ENCODE peak calls at places on chromosomes 16 and 17, in six cellular contexts. M is AG04450; A is stomach; F is activated CD8-positive, alpha-beta T cell treated with anti-CD3 and anti-CD28 coated beads for 36 hours; P is lung; S is RWPE1. V is an unnamed sample.
A peak's percentile ranks its signal among the peaks of the same experiment; 100 is the strongest.

GRCh38 chr16:2791174-2791573 is 3.8 kb upstream of the PRSS33 start:
- DNase-seq in F (no peak), A (no peak), M (no peak), S (no peak), P (no peak), V (no peak)

GRCh38 chr17:64390066-64390465 is 594 bp downstream of the PECAM1 start:
- DNase-seq in F (no peak), A (no peak), P (no peak), M (no peak), S (no peak), V (no peak)

GRCh38 chr16:29664133-29664912 is 1.3 kb downstream of the SPN start:
- DNase-seq in M (no peak), P (no peak), S (no peak), F (peak; percentile 78), A (no peak), V (no peak)

GRCh38 chr16:75380870-75381269 is 52.4 kb downstream of the CFDP1 start:
- DNase-seq in A (no peak), P (no peak), F (no peak), M (no peak), S (no peak), V (no peak)

GRCh38 chr16:88882358-88883030 is 16.0 kb upstream of the PABPN1L start:
- DNase-seq in A (peak; percentile 63), P (no peak), F (no peak), M (no peak), S (no peak), V (peak; percentile 10)

GRCh38 chr17:68377771-68378201 is 79.5 kb downstream of the WIPI1 start:
- DNase-seq in S (no peak), M (no peak), P (no peak), A (no peak), F (no peak), V (no peak)

GRCh38 chr17:56499799-56500388 is 93.6 kb upstream of the NOG start:
- DNase-seq in A (no peak), F (peak; percentile 58), S (no peak), P (no peak), M (no peak), V (peak; percentile 4)

GRCh38 chr17:44591223-44591622 is 33.9 kb downstream of the FZD2 start:
- DNase-seq in F (no peak), P (no peak), A (no peak), S (no peak), M (no peak), V (no peak)

GRCh38 chr17:49582789-49583188 is 7.1 kb downstream of the NXPH3 start:
- DNase-seq in P (no peak), S (peak; percentile 79), F (no peak), A (no peak), M (no peak), V (no peak)

GRCh38 chr17:37770631-37771518 is 26.0 kb upstream of the HNF1B start:
- DNase-seq in S (peak; percentile 55), P (peak; percentile 71), F (peak; percentile 66), A (peak; percentile 84), M (no peak), V (no peak)

GRCh38 chr17:27224526-27225315 is 69.2 kb upstream of the WSB1 start:
- DNase-seq in P (no peak), S (no peak), M (no peak), F (no peak), A (no peak), V (no peak)

GRCh38 chr17:4833941-4834501 is 881 bp downstream of the MINK1 start:
- DNase-seq in P (no peak), S (no peak), A (no peak), F (peak; percentile 20), M (peak; percentile 52), V (no peak)

GRCh38 chr17:56395787-56396186 is 197.7 kb upstream of the NOG start:
- DNase-seq in P (no peak), M (no peak), F (no peak), A (no peak), S (no peak), V (no peak)

GRCh38 chr17:19418312-19418992 is 7.4 kb downstream of the RNF112 start:
- DNase-seq in S (no peak), M (no peak), A (no peak), P (no peak), F (peak; percentile 29), V (no peak)

GRCh38 chr16:79169239-79169638 is 431.3 kb downstream of the MAF start:
- DNase-seq in A (no peak), F (peak; percentile 50), P (no peak), S (no peak), M (no peak), V (no peak)

GRCh38 chr16:49292413-49292812 is 10.8 kb upstream of the CBLN1 start:
- DNase-seq in F (no peak), S (no peak), P (no peak), A (no peak), M (no peak), V (no peak)

GRCh38 chr17:73546770-73547345 is 97.4 kb downstream of the SDK2 start:
- DNase-seq in P (peak; percentile 63), S (peak; percentile 68), A (peak; percentile 39), M (no peak), F (peak; percentile 62), V (peak; percentile 4)

GRCh38 chr17:50037321-50038107 is 18.4 kb upstream of the ITGA3 start:
- DNase-seq in M (no peak), F (no peak), P (peak; percentile 82), S (no peak), A (peak; percentile 56), V (no peak)

GRCh38 chr17:33220031-33220430 is 73.1 kb downstream of the ASIC2 start:
- DNase-seq in M (no peak), A (no peak), P (no peak), S (no peak), F (no peak), V (no peak)

GRCh38 chr17:67484261-67484660 is 107.2 kb downstream of the PITPNC1 start:
- DNase-seq in M (no peak), A (no peak), S (no peak), F (no peak), P (no peak), V (no peak)

GRCh38 chr17:17120716-17121115 is 78.5 kb downstream of the MPRIP start:
- DNase-seq in S (no peak), F (no peak), A (no peak), P (no peak), M (no peak), V (no peak)

GRCh38 chr17:40362696-40363479 is 1.6 kb downstream of the GJD3 start:
- DNase-seq in A (peak; percentile 76), S (peak; percentile 56), M (no peak), P (peak; percentile 80), F (peak; percentile 93), V (no peak)

GRCh38 chr16:56652600-56652999 is 914 bp downstream of the MT1B start:
- DNase-seq in S (no peak), F (no peak), M (no peak), A (no peak), P (no peak), V (no peak)

GRCh38 chr16:56653218-56653617 is 1.5 kb downstream of the MT1B start:
- DNase-seq in P (no peak), A (no peak), M (no peak), F (no peak), S (no peak), V (no peak)

GRCh38 chr16:56662357-56663354 is 4.9 kb downstream of the MT1F start:
- DNase-seq in F (peak; percentile 64), S (no peak), A (no peak), P (no peak), M (no peak), V (no peak)

GRCh38 chr16:56658476-56658875 is 717 bp downstream of the MT1F start:
- DNase-seq in S (no peak), F (no peak), P (no peak), A (no peak), M (no peak), V (no peak)

GRCh38 chr16:56657555-56658430 is at the start of gene MT1F:
- DNase-seq in S (peak; percentile 91), A (peak; percentile 98), P (peak; percentile 94), F (peak; percentile 82), M (no peak), V (no peak)
- TF ChIP-seq CTCF in S (no peak), A (no peak), P (no peak), F (no peak), M (no peak), V (no peak)

GRCh38 chr16:11328172-11329079 is 16.8 kb upstream of the RMI2 start:
- DNase-seq in M (peak; percentile 90), F (peak; percentile 79), P (peak; percentile 77), S (peak; percentile 75), A (peak; percentile 62), V (peak; percentile 94)
- TF ChIP-seq CTCF in M (no peak), F (no peak), P (no peak), S (no peak), A (no peak), V (no peak)

GRCh38 chr16:86297391-86297790 is 212.9 kb upstream of the FOXF1 start:
- DNase-seq in S (no peak), P (no peak), M (no peak), F (no peak), A (no peak), V (no peak)
- TF ChIP-seq CTCF in S (no peak), P (no peak), M (no peak), F (no peak), A (no peak), V (no peak)

GRCh38 chr16:53756329-53756996 is 52.5 kb downstream of the FTO start:
- DNase-seq in A (no peak), P (no peak), F (no peak), S (no peak), M (no peak), V (no peak)

GRCh38 chr16:53752566-53752965 is 48.6 kb downstream of the FTO start:
- DNase-seq in S (no peak), F (no peak), M (no peak), A (no peak), P (no peak), V (no peak)

GRCh38 chr16:53753431-53753830 is 49.5 kb downstream of the FTO start:
- DNase-seq in S (no peak), F (no peak), A (no peak), P (no peak), M (no peak), V (no peak)

GRCh38 chr16:53757971-53758609 is 54.1 kb downstream of the FTO start:
- DNase-seq in F (no peak), M (no peak), A (no peak), P (no peak), S (no peak), V (no peak)

GRCh38 chr16:53754938-53755910 is 51.3 kb downstream of the FTO start:
- DNase-seq in S (peak; percentile 40), A (peak; percentile 65), P (no peak), M (no peak), F (no peak), V (no peak)
- TF ChIP-seq CTCF in S (no peak), A (no peak), P (no peak), M (no peak), F (no peak), V (no peak)

DNA sequence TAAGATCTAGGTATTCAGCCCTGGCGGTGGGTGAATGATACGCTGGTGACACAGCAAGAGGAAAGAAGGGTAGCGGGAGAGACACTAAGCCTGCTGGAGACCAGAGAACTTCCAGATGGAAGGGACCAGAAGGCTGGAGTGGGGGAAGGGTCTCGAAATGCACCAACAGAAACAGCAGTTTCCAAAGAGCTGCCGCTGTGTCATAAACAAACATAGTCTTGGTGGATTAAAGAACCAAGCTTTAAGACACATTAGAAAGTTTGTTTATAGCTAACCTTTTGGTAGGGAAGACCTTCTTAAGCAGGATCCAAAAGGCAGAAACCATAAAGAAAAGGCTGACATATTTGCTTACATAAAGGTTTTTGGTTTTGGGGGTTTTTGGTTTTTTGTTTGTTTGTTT is 20.9 kb downstream of the TRPV3 start:
- DNase-seq in M (no peak), A (no peak), P (no peak), S (no peak), F (no peak), V (no peak)
- TF ChIP-seq CTCF in M (no peak), A (no peak), P (no peak), S (no peak), F (no peak), V (no peak)

GRCh38 chr16:67100569-67101300 is 9.0 kb upstream of the PHAF1 start:
- DNase-seq in P (no peak), M (no peak), F (no peak), S (no peak), A (no peak), V (no peak)
- TF ChIP-seq CTCF in P (no peak), M (peak; percentile 52), F (peak; percentile 50), S (peak; percentile 36), A (no peak), V (peak; percentile 25)